ENCODE peak calls at places on chromosome 13, in five cellular contexts. L, T, J, K and N are unnamed samples.
A peak's percentile ranks its signal among the peaks of the same experiment; 100 is the strongest.

GRCh38 chr13:37342205-37342604 is 236.7 kb upstream of the CSNK1A1L start:
- DNase-seq in L (no peak), K (no peak), J (no peak), T (peak; percentile 22), N (no peak)

GRCh38 chr13:23986619-23987018 is 89.3 kb upstream of the C1QTNF9B start:
- DNase-seq in L (no peak), K (no peak), T (no peak), J (no peak), N (no peak)

GRCh38 chr13:90015565-90016507 is 1331.7 kb upstream of the MIR17HG start:
- DNase-seq in K (no peak), L (no peak), J (no peak), T (no peak), N (no peak)

GRCh38 chr13:32902898-32903297 is 113.3 kb upstream of the KL start:
- DNase-seq in T (peak; percentile 84), K (no peak), J (no peak), L (no peak), N (peak; percentile 17)

GRCh38 chr13:61128850-61129645 is 286.6 kb downstream of the PCDH20 start:
- DNase-seq in K (no peak), T (no peak), J (no peak), L (no peak), N (no peak)

GRCh38 chr13:91292630-91293221 is 54.8 kb upstream of the MIR17HG start:
- DNase-seq in T (no peak), K (no peak), L (no peak), J (no peak), N (no peak)

GRCh38 chr13:85632526-85633215 is 166.5 kb downstream of the SLITRK6 start:
- DNase-seq in L (no peak), T (no peak), K (no peak), J (no peak), N (no peak)

GRCh38 chr13:22801402-22802003 is 379.3 kb upstream of the SGCG start:
- DNase-seq in T (no peak), L (no peak), K (no peak), J (no peak), N (no peak)

GRCh38 chr13:112790735-112791641 is 101.2 kb downstream of the ATP11A start:
- DNase-seq in T (no peak), L (no peak), J (no peak), K (no peak), N (no peak)

GRCh38 chr13:26502826-26503225 is 54.7 kb upstream of the WASF3 start:
- DNase-seq in J (no peak), L (no peak), K (no peak), T (peak; percentile 64), N (no peak)

GRCh38 chr13:90414691-90415596 is 932.5 kb upstream of the MIR17HG start:
- DNase-seq in K (no peak), L (peak; percentile 12), J (peak; percentile 18), T (no peak), N (no peak)

GRCh38 chr13:108214511-108215383 is 589 bp downstream of the LIG4 start:
- DNase-seq in K (no peak), L (no peak), J (no peak), T (peak; percentile 57), N (no peak)

GRCh38 chr13:86486582-86486981 is 687.4 kb upstream of the SLITRK6 start:
- DNase-seq in L (no peak), T (no peak), J (no peak), K (no peak), N (no peak)

GRCh38 chr13:38159710-38160109 is 189.9 kb upstream of the UFM1 start:
- DNase-seq in L (no peak), J (no peak), T (no peak), K (no peak), N (no peak)

GRCh38 chr13:106621833-106622232 is 53.9 kb upstream of the ARGLU1 start:
- DNase-seq in T (no peak), L (no peak), K (no peak), J (no peak), N (no peak)

GRCh38 chr13:79062291-79062690 is 343.8 kb downstream of the RBM26 start:
- DNase-seq in J (no peak), K (no peak), L (no peak), T (no peak), N (no peak)

GRCh38 chr13:39038569-39038898 is 278 bp downstream of the NHLRC3 start:
- DNase-seq in L (no peak), K (no peak), J (no peak), T (no peak), N (no peak)

GRCh38 chr13:21625366-21625765 is 21.4 kb upstream of the MICU2 start:
- DNase-seq in J (peak; percentile 28), L (no peak), K (no peak), T (no peak), N (no peak)

GRCh38 chr13:54574791-54575190 is 1546.2 kb downstream of the OLFM4 start:
- DNase-seq in L (no peak), K (no peak), J (no peak), T (no peak), N (no peak)

GRCh38 chr13:95607363-95607762 is 37.1 kb downstream of the DZIP1 start:
- DNase-seq in K (no peak), J (no peak), T (no peak), L (no peak), N (no peak)

GRCh38 chr13:57557979-57558529 is 73.5 kb upstream of the PCDH17 start:
- DNase-seq in T (no peak), L (no peak), K (no peak), J (no peak), N (no peak)

GRCh38 chr13:107865643-107866006 is 349.7 kb downstream of the LIG4 start:
- DNase-seq in T (no peak), K (no peak), J (no peak), L (no peak), N (no peak)

GRCh38 chr13:106418556-106418955 is 116.9 kb downstream of the EFNB2 start:
- DNase-seq in K (no peak), T (no peak), J (no peak), L (no peak), N (no peak)

GRCh38 chr13:51298812-51299211 is 40.7 kb upstream of the SERPINE3 start:
- DNase-seq in J (no peak), K (no peak), L (no peak), T (no peak), N (no peak)

GRCh38 chr13:59459972-59460371 is 703.8 kb downstream of the DIAPH3 start:
- DNase-seq in L (no peak), K (no peak), J (no peak), T (no peak), N (no peak)

GRCh38 chr13:111171629-111172028 is 56.5 kb downstream of the ARHGEF7 start:
- DNase-seq in L (no peak), T (no peak), J (no peak), K (no peak), N (no peak)

GRCh38 chr13:33649212-33649917 is 168.6 kb upstream of the RFC3 start:
- DNase-seq in L (no peak), K (no peak), J (no peak), T (no peak), N (no peak)

GRCh38 chr13:113761136-113761535 is 2.1 kb downstream of the TMEM255B start:
- DNase-seq in K (no peak), L (no peak), J (no peak), T (no peak), N (no peak)

GRCh38 chr13:42039457-42039945 is 8.9 kb upstream of the DGKH start:
- DNase-seq in K (no peak), J (peak; percentile 20), L (no peak), T (no peak), N (no peak)

GRCh38 chr13:111202149-111202548 is 87.0 kb downstream of the ARHGEF7 start:
- DNase-seq in L (no peak), K (no peak), T (no peak), J (no peak), N (no peak)

GRCh38 chr13:97460004-97460756 is 26.2 kb downstream of the RAP2A start:
- DNase-seq in K (no peak), J (no peak), L (no peak), T (no peak), N (no peak)

GRCh38 chr13:97454699-97455098 is 20.7 kb downstream of the RAP2A start:
- DNase-seq in T (no peak), K (no peak), L (no peak), J (no peak), N (no peak)

GRCh38 chr13:97456047-97456446 is 22.1 kb downstream of the RAP2A start:
- DNase-seq in T (no peak), L (no peak), J (no peak), K (no peak), N (no peak)

GRCh38 chr13:97460853-97461252 is 26.9 kb downstream of the RAP2A start:
- DNase-seq in K (no peak), J (no peak), L (no peak), T (no peak), N (no peak)

DNA sequence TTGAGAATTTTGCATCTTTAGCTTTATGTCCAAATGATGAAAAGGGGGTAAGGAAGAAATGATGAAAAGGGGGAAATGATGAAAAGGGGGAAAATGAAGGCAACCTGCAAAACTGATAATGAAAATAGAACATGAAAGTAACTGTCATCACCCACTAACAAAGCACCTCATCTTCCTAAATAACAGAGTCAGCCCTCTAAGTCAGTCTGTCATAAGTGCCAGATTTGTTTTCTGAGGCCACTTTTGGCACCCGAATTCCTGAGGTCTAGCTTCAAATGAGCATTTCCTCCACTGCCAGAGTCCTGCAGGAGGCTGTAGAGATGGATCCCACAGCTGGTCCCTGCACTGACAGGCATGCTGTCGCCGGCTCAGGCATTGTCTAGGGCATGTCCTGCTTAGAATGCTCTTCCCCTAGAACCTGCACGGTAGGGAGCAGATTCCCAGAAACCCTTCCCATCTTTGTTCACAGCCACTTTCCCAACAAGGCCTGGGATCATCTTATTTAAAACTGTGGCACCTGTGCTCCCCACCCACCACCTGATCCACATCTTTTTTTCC is 25.3 kb downstream of the RAP2A start:
- DNase-seq in K (no peak), L (no peak), J (no peak), T (no peak), N (no peak)
- H3K4me3 ChIP-seq in K (no peak overlapping the region), L (no peak overlapping the region), J (no peak overlapping the region), T (no peak overlapping the region), N (no peak overlapping the region)

GRCh38 chr13:18936104-18936503 is 245.5 kb downstream of the TUBA3C start:
- DNase-seq in L (no peak), T (no peak), K (no peak), J (no peak), N (no peak)
- H3K27ac ChIP-seq in L (no peak overlapping the region), T (no peak overlapping the region), K (no peak overlapping the region), J (no peak overlapping the region), N (no peak overlapping the region)

GRCh38 chr13:97179501-97179900 is 42.6 kb upstream of the MBNL2 start:
- DNase-seq in K (no peak), T (no peak), L (peak; percentile 76), J (no peak), N (no peak)

GRCh38 chr13:97174638-97175037 is 47.5 kb upstream of the MBNL2 start:
- DNase-seq in J (no peak), T (no peak), K (no peak), L (no peak), N (no peak)

DNA sequence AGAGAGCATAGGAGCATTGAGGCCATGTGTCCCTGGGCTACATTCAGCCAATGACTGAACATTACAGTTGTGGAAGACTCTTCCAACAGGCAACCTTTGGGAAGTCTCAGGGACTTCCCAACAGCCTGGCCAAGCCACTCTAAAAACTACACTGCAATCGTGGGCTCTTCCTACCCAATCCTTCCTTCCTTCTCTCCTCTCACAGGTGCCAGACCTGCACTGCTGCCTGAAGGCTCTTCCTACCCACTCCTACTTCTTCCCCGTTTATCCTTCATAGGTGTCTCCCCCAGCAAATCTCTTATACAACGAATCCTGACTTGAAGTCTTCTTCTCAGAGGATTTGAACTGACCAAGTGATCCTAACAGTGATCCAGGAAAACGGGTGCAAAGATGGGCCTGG is 47.1 kb upstream of the MBNL2 start:
- DNase-seq in L (no peak), K (no peak), J (no peak), T (no peak), N (no peak)
- H3K4me3 ChIP-seq in L (no peak overlapping the region), K (no peak overlapping the region), J (no peak overlapping the region), T (no peak overlapping the region), N (no peak overlapping the region)

GRCh38 chr13:45367995-45368394 is 27.0 kb upstream of the TPT1 start:
- DNase-seq in K (no peak), T (no peak), J (no peak), L (no peak), N (no peak)
- H3K27ac ChIP-seq in K (peak overlapping the region; percentile 20), T (peak overlapping the region; percentile 57), J (no peak overlapping the region), L (peak overlapping the region; percentile 90), N (peak overlapping the region; percentile 37)